ENCODE peak calls at places on chromosomes 16 and 17, in five cellular contexts. Y is progenitor cell of endocrine pancreas; W is NCI-H1105; J is stimulated activated CD8-positive, alpha-beta memory T cell treated with anti-CD3 and anti-CD28 coated beads, Interleukin-2, amount 100 ng/mL, for 48 hours; X is anterior cingulate cortex. S is an unnamed sample.

GRCh38 chr16:52563767-52564611 is 17.0 kb upstream of the TOX3 start:
- DNase-seq in Y (no peak), W (no peak), J (no peak), X (no peak), S (no peak)

GRCh38 chr17:27651411-27652345 is 20.7 kb downstream of the LGALS9 start:
- DNase-seq in Y (peak; percentile 53), W (no peak), J (peak; percentile 57), X (peak; percentile 7), S (peak; percentile 74)

GRCh38 chr17:58308173-58308984 is 20.2 kb downstream of the TSPOAP1 start:
- DNase-seq in Y (peak; percentile 37), W (no peak), J (no peak), X (no peak), S (no peak)

GRCh38 chr16:85187886-85188285 is 75.6 kb upstream of the CIBAR2 start:
- DNase-seq in Y (no peak), W (no peak), J (no peak), X (no peak), S (no peak)

GRCh38 chr16:53864819-53865491 is 161.0 kb downstream of the FTO start:
- DNase-seq in Y (no peak), W (peak; percentile 50), J (no peak), X (no peak), S (no peak)

GRCh38 chr16:12067714-12068401 is 91.3 kb downstream of the SNX29 start:
- DNase-seq in Y (peak; percentile 37), W (peak; percentile 71), J (no peak), X (peak; percentile 40), S (peak; percentile 88)

GRCh38 chr17:4488989-4489595 is 9.6 kb upstream of the SPNS2 start:
- DNase-seq in Y (no peak), W (no peak), J (no peak), X (no peak), S (no peak)

GRCh38 chr16:70433456-70434103 is 5.3 kb downstream of the ST3GAL2 start:
- DNase-seq in Y (no peak), W (no peak), J (no peak), X (no peak), S (no peak)

GRCh38 chr17:60231234-60231633 is 81.5 kb downstream of the CA4 start:
- DNase-seq in Y (no peak), W (peak; percentile 4), J (no peak), X (no peak), S (peak; percentile 56)

GRCh38 chr16:71254832-71255560 is 24.5 kb upstream of the HYDIN start:
- DNase-seq in Y (no peak), W (no peak), J (no peak), X (no peak), S (no peak)